ENCODE peak calls at places on chromosomes 3 and 15, in seven cellular contexts. P is foreskin fibroblast, V is keratinocyte, X is astrocyte, T is suprapubic skin, G is fibroblast of mammary gland, U is cardiac fibroblast. W is an unnamed sample.

GRCh38 chr3:33071946-33072345 is 25.0 kb downstream of the GLB1 start:
- DNase-seq in X (no peak), V (no peak), P (no peak), U (no peak), G (no peak), T (no peak), W (no peak)

GRCh38 chr15:60400957-60401356 is 3.2 kb upstream of the ANXA2 start:
- DNase-seq in P (no peak), U (no peak), V (no peak), G (no peak), X (no peak), T (no peak), W (no peak)

GRCh38 chr3:115285001-115285400 is 137.9 kb upstream of the ZBTB20 start:
- DNase-seq in T (no peak), G (no peak), X (no peak), P (no peak), U (no peak), V (no peak), W (no peak)

GRCh38 chr15:63395730-63396545 is 14.3 kb upstream of the CA12 start:
- DNase-seq in T (no peak), P (no peak), G (no peak), X (no peak), U (no peak), V (no peak), W (no peak)

GRCh38 chr3:170037463-170038433 is at the start of gene GPR160:
- DNase-seq in X (no peak), T (peak; percentile 71), P (no peak), G (peak; percentile 45), U (peak; percentile 43), V (no peak), W (peak; percentile 80)

GRCh38 chr15:42094512-42094963 is at the start of gene PLA2G4D:
- DNase-seq in T (no peak), X (no peak), U (no peak), V (peak; percentile 32), G (no peak), P (no peak), W (no peak)

GRCh38 chr3:77377717-77378116 is 337.8 kb downstream of the ROBO2 start:
- DNase-seq in T (no peak), G (no peak), X (no peak), P (no peak), V (no peak), U (no peak), W (no peak)

GRCh38 chr3:53114412-53115074 is 15.7 kb downstream of the RFT1 start:
- DNase-seq in G (peak; percentile 65), P (peak; percentile 48), T (no peak), X (peak; percentile 29), U (peak; percentile 36), V (no peak), W (no peak)

GRCh38 chr3:99330281-99330680 is 308.1 kb upstream of the COL8A1 start:
- DNase-seq in P (no peak), V (no peak), U (no peak), G (no peak), T (no peak), X (peak; percentile 88), W (no peak)

GRCh38 chr15:35293353-35294130 is 208.4 kb upstream of the NANOGP8 start:
- DNase-seq in G (peak; percentile 84), V (no peak), U (peak; percentile 82), T (no peak), X (peak; percentile 93), P (peak; percentile 73), W (no peak)

GRCh38 chr15:89385596-89386242 is 51.1 kb upstream of the POLG start:
- DNase-seq in X (peak; percentile 83), G (peak; percentile 8), U (no peak), V (no peak), P (no peak), T (no peak), W (no peak)

GRCh38 chr15:29522373-29523276 is 253.0 kb upstream of the NSMCE3 start:
- DNase-seq in U (no peak), P (no peak), X (no peak), V (no peak), T (no peak), G (no peak), W (no peak)

GRCh38 chr15:65902373-65902772 is 33.1 kb downstream of the RAB11A start:
- DNase-seq in U (peak; percentile 61), V (peak; percentile 56), G (peak; percentile 7), X (no peak), P (no peak), T (peak; percentile 76), W (no peak)

GRCh38 chr3:183548262-183548769 is 7.2 kb downstream of the KLHL6 start:
- DNase-seq in U (peak; percentile 88), G (peak; percentile 33), X (peak; percentile 94), V (peak; percentile 69), T (no peak), P (peak; percentile 21), W (no peak)

GRCh38 chr15:85580914-85581313 is 200.5 kb downstream of the AKAP13 start:
- DNase-seq in X (no peak), G (peak; percentile 11), P (no peak), T (no peak), U (peak; percentile 46), V (no peak), W (no peak)

GRCh38 chr3:134852132-134852531 is 57.1 kb downstream of the EPHB1 start:
- DNase-seq in P (no peak), V (no peak), X (no peak), T (no peak), U (no peak), G (no peak), W (no peak)

GRCh38 chr15:91311986-91312385 is 211.9 kb downstream of the SV2B start:
- DNase-seq in U (no peak), X (no peak), P (no peak), T (no peak), G (no peak), V (no peak), W (no peak)

GRCh38 chr15:99932676-99933402 is 199.6 kb upstream of the LYSMD4 start:
- DNase-seq in P (no peak), V (no peak), T (no peak), U (no peak), G (no peak), X (no peak), W (no peak)

GRCh38 chr3:84965141-84965540 is 6.4 kb downstream of the CADM2 start:
- DNase-seq in T (no peak), P (no peak), X (no peak), G (no peak), U (no peak), V (no peak), W (peak; percentile 47)

GRCh38 chr3:56799251-56799882 is 2.4 kb downstream of the ARHGEF3 start:
- DNase-seq in V (no peak), P (no peak), T (no peak), U (peak; percentile 83), G (peak; percentile 74), X (peak; percentile 39), W (no peak)

GRCh38 chr3:127157181-127157828 is 35.6 kb upstream of the PRR23E start:
- DNase-seq in V (no peak), G (no peak), U (no peak), P (no peak), T (peak; percentile 29), X (no peak), W (no peak)

GRCh38 chr15:79370716-79371115 is 59.8 kb downstream of the TMED3 start:
- DNase-seq in T (no peak), V (no peak), P (peak; percentile 41), X (peak; percentile 90), G (peak; percentile 25), U (peak; percentile 46), W (no peak)

GRCh38 chr15:66110788-66111187 is 142.8 kb downstream of the MEGF11 start:
- DNase-seq in T (no peak), X (no peak), U (no peak), G (no peak), P (no peak), V (no peak), W (no peak)

GRCh38 chr3:45852828-45853227 is 10.9 kb upstream of the LZTFL1 start:
- DNase-seq in T (no peak), V (no peak), X (no peak), P (no peak), U (no peak), G (no peak), W (no peak)

DNA sequence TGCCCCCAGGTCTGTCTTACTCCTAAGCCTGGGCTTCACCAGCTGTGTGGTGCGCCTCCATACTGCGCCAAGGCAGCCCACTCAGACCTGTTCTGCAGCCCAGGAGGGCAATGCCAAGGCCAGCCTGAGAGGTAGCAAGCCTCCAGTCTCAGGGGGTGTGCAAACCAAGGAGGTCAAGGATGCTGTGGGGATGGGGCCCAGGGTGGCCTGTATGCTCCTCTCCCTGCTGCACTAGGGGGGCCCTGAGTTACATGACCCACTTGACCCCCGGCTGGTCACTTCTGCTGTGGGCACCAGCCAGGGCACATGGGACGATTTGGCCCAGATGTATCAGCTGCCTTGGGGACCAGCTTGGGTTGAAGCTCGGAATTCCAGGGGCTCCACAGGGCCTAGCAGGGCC is 70.0 kb upstream of the SLC6A6 start:
- DNase-seq in G (no peak), P (no peak), T (peak; percentile 40), X (no peak), U (no peak), V (no peak), W (no peak)
- TF ChIP-seq CTCF in G (no peak), P (no peak), T (no peak), X (no peak), U (no peak), V (no peak), W (no peak)

DNA sequence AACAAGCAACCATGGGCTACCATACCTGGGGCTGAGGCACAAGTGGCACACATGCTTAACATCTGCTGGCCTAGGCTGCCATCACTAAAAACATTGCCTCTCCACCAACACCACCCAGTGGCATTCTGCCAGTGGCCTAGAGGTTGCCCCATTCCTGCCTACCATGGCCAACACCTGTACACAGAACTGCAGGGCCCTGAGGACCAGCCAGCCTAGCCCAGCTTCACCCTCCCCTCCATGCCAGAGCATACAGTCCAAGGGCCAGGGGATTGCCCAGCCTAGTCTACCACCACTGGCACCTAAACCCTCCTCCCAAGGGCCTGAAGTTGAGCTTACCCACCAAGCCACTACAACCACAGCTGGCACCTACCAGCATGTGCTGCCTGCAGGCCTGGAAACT is 35.3 kb downstream of the NEK10 start:
- DNase-seq in T (no peak), G (no peak), V (no peak), P (no peak), X (no peak), U (no peak), W (no peak)
- TF ChIP-seq CTCF in T (no peak), G (no peak), V (no peak), P (no peak), X (no peak), U (no peak), W (no peak)

GRCh38 chr3:123773681-123774431 is 110.3 kb downstream of the MYLK start:
- DNase-seq in V (no peak), G (peak; percentile 89), U (no peak), T (peak; percentile 79), X (peak; percentile 76), P (peak; percentile 87), W (peak; percentile 26)
- TF ChIP-seq CTCF in V (no peak), G (no peak), U (no peak), T (no peak), X (no peak), P (no peak), W (no peak)

GRCh38 chr3:175127075-175127662 is 268.0 kb downstream of the NAALADL2 start:
- DNase-seq in X (no peak), T (no peak), P (no peak), V (no peak), G (no peak), U (no peak), W (no peak)

GRCh38 chr3:175121225-175121624 is 262.1 kb downstream of the NAALADL2 start:
- DNase-seq in V (no peak), U (no peak), X (no peak), G (no peak), P (no peak), T (no peak), W (no peak)
- TF ChIP-seq CTCF in V (peak; percentile 66), U (peak; percentile 24), X (peak; percentile 16), G (peak; percentile 40), P (peak; percentile 30), T (no peak), W (no peak)

W was measured in nephron progenitor cell.